ENCODE peak calls at places on chromosomes 12 and 14, in seven cellular contexts. X, M, K, H, L, I and Z are unnamed samples.

GRCh38 chr14:61132894-61133293 is 148.2 kb downstream of the TMEM30B start:
- DNase-seq in X (peak; percentile 76), M (no peak), K (no peak), H (no peak), L (no peak), I (no peak), Z (no peak)

GRCh38 chr14:70832536-70833305 is 23.4 kb upstream of the MAP3K9 start:
- DNase-seq in X (no peak), M (no peak), K (no peak), H (no peak), L (no peak), I (no peak), Z (peak; percentile 34)

GRCh38 chr14:76958975-76959710 is 69.4 kb downstream of the IRF2BPL start:
- DNase-seq in X (no peak), M (no peak), K (no peak), H (no peak), L (peak; percentile 97), I (peak; percentile 94), Z (peak; percentile 72)

GRCh38 chr14:93173943-93174395 is 10.7 kb downstream of the MOAP1 start:
- DNase-seq in X (no peak), M (no peak), K (no peak), H (no peak), L (no peak), I (no peak), Z (peak; percentile 22)

GRCh38 chr12:95480230-95480629 is 6.3 kb downstream of the METAP2 start:
- DNase-seq in X (no peak), M (no peak), K (no peak), H (no peak), L (no peak), I (no peak), Z (peak; percentile 69)

GRCh38 chr12:4769073-4769472 is 48.9 kb downstream of the GALNT8 start:
- DNase-seq in X (no peak), M (no peak), K (no peak), H (no peak), L (no peak), I (no peak), Z (no peak)

GRCh38 chr14:93984987-93985410 is 8.6 kb upstream of the ASB2 start:
- DNase-seq in X (peak; percentile 71), M (peak; percentile 65), K (no peak), H (peak; percentile 9), L (no peak), I (peak; percentile 72), Z (peak; percentile 91)

GRCh38 chr14:51419685-51420084 is 179.6 kb downstream of the TMX1 start:
- DNase-seq in X (no peak), M (no peak), K (no peak), H (no peak), L (no peak), I (no peak), Z (no peak)

GRCh38 chr14:65159281-65160062 is 57.2 kb upstream of the MAX start:
- DNase-seq in X (no peak), M (no peak), K (no peak), H (no peak), L (no peak), I (no peak), Z (no peak)

GRCh38 chr14:105476937-105477658 is 2.5 kb downstream of the CRIP2 start:
- DNase-seq in X (no peak), M (no peak), K (no peak), H (no peak), L (no peak), I (no peak), Z (no peak)

GRCh38 chr14:101126376-101127130 is 223.0 kb upstream of the RTL1 start:
- DNase-seq in X (no peak), M (no peak), K (no peak), H (no peak), L (no peak), I (no peak), Z (no peak)

GRCh38 chr14:68779761-68780323 is 13.0 kb downstream of the ZFP36L1 start:
- DNase-seq in X (no peak), M (no peak), K (no peak), H (no peak), L (peak; percentile 54), I (peak; percentile 96), Z (peak; percentile 91)

GRCh38 chr12:13178568-13179158 is 17.9 kb upstream of the EMP1 start:
- DNase-seq in X (no peak), M (no peak), K (no peak), H (no peak), L (no peak), I (peak; percentile 18), Z (no peak)

GRCh38 chr12:13182881-13183280 is 13.6 kb upstream of the EMP1 start:
- DNase-seq in X (no peak), M (peak; percentile 20), K (no peak), H (no peak), L (no peak), I (no peak), Z (no peak)

GRCh38 chr12:13183621-13184020 is 12.9 kb upstream of the EMP1 start:
- DNase-seq in X (no peak), M (no peak), K (no peak), H (no peak), L (no peak), I (no peak), Z (peak; percentile 46)

GRCh38 chr12:13179159-13180074 is 17.1 kb upstream of the EMP1 start:
- DNase-seq in X (peak; percentile 60), M (peak; percentile 80), K (no peak), H (no peak), L (no peak), I (peak; percentile 41), Z (peak; percentile 37)

GRCh38 chr12:13181375-13182070 is 15.0 kb upstream of the EMP1 start:
- DNase-seq in X (no peak), M (peak; percentile 17), K (no peak), H (no peak), L (no peak), I (peak; percentile 20), Z (no peak)
- H3K4ac ChIP-seq in X (no peak overlapping the region), M (no peak overlapping the region), K (no peak overlapping the region), H (no peak overlapping the region), L (no peak overlapping the region), I (no peak overlapping the region), Z (peak overlapping the region; percentile 29)

GRCh38 chr12:27966870-27967269 is 5.7 kb downstream of the PTHLH start:
- DNase-seq in X (peak; percentile 89), M (no peak), K (no peak), H (no peak), L (no peak), I (peak; percentile 91), Z (peak; percentile 99)
- H3K27me3 ChIP-seq in X (peaks cover 19% of the 10 kb centered on the region), M (peaks cover 36% of the 10 kb centered on the region), K (peaks cover 44% of the 10 kb centered on the region), H (peaks cover 60% of the 10 kb centered on the region), L (peaks cover 25% of the 10 kb centered on the region), I (peaks cover 9% of the 10 kb centered on the region), Z (no peaks in the 10 kb centered on the region)

DNA sequence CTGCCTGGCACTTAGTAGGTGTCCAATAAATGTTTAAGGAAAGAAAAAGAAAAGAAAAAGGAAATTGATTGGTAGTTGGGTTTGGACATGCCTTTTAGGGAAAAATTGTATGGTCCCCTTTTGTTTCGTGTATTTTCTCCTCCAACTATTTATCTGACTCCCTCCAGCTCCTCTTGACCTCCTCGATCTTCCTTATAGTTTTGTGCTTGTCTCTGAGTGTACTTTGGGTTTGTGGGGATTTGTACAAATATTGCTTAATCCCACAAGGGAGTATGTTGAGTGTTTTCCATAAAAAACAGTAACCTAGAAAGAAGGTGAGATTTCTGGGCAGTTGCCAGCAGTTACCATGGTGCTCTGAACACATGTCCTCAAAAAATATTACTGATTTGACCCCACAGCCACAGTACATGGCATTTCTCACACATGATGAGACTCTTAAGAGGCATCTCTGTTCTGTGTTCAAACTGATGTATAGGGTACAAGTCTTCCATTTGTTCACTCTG is 15.7 kb downstream of the PLEKHG7 start:
- DNase-seq in X (no peak), M (no peak), K (no peak), H (no peak), L (no peak), I (no peak), Z (no peak)
- H3K4ac ChIP-seq in X (no peak overlapping the region), M (no peak overlapping the region), K (no peak overlapping the region), H (no peak overlapping the region), L (no peak overlapping the region), I (no peak overlapping the region), Z (no peak overlapping the region)

GRCh38 chr12:120529641-120530314 is 820 bp upstream of the COQ5 start:
- DNase-seq in X (peak; percentile 82), M (peak; percentile 42), K (no peak), H (peak; percentile 11), L (peak; percentile 68), I (peak; percentile 33), Z (peak; percentile 33)
- H3K27me3 ChIP-seq in X (no peaks in the 10 kb centered on the region), M (no peaks in the 10 kb centered on the region), K (no peaks in the 10 kb centered on the region), H (no peaks in the 10 kb centered on the region), L (no peaks in the 10 kb centered on the region), I (no peaks in the 10 kb centered on the region), Z (no peaks in the 10 kb centered on the region)

GRCh38 chr12:63132201-63132600 is 18.8 kb downstream of the AVPR1A start:
- DNase-seq in X (no peak), M (no peak), K (no peak), H (no peak), L (no peak), I (no peak), Z (no peak)

GRCh38 chr12:63133981-63134380 is 17.0 kb downstream of the AVPR1A start:
- DNase-seq in X (no peak), M (no peak), K (no peak), H (no peak), L (no peak), I (no peak), Z (no peak)

GRCh38 chr12:63124778-63125177 is 26.2 kb downstream of the AVPR1A start:
- DNase-seq in X (no peak), M (no peak), K (no peak), H (no peak), L (no peak), I (no peak), Z (no peak)

GRCh38 chr12:63129927-63130326 is 21.1 kb downstream of the AVPR1A start:
- DNase-seq in X (peak; percentile 27), M (no peak), K (no peak), H (no peak), L (no peak), I (no peak), Z (no peak)
- H3K4ac ChIP-seq in X (no peak overlapping the region), M (no peak overlapping the region), K (no peak overlapping the region), H (no peak overlapping the region), L (no peak overlapping the region), I (no peak overlapping the region), Z (no peak overlapping the region)